ENCODE peak calls at places on chromosomes 13 and 19, in four cellular contexts. B, S, I and G are unnamed samples.

GRCh38 chr19:33462112-33462726 is 59.4 kb downstream of the PEPD start:
- DNase-seq in B (no peak), I (no peak), S (no peak), G (no peak)

GRCh38 chr13:111183087-111183645 is 68.1 kb downstream of the ARHGEF7 start:
- DNase-seq in I (no peak), S (no peak), B (no peak), G (no peak)

GRCh38 chr13:90918551-90918950 is 428.9 kb upstream of the MIR17HG start:
- DNase-seq in B (no peak), S (no peak), I (no peak), G (no peak)

GRCh38 chr13:63024458-63024857 is 1608.8 kb upstream of the PCDH20 start:
- DNase-seq in I (no peak), B (no peak), S (no peak), G (no peak)

GRCh38 chr19:31402931-31403330 is 53.7 kb upstream of the TSHZ3 start:
- DNase-seq in I (no peak), S (no peak), B (no peak), G (no peak)

GRCh38 chr19:33689886-33690285 is 68.1 kb downstream of the CHST8 start:
- DNase-seq in B (peak; percentile 10), S (no peak), I (no peak), G (no peak)

GRCh38 chr19:12411893-12412292 is 10.8 kb upstream of the ZNF799 start:
- DNase-seq in I (no peak), B (no peak), S (no peak), G (no peak)

GRCh38 chr13:41383400-41383799 is 72.3 kb downstream of the NAA16 start:
- DNase-seq in S (no peak), I (no peak), B (no peak), G (no peak)

GRCh38 chr19:8429044-8429443 is 15.7 kb upstream of the HNRNPM start:
- DNase-seq in S (no peak), I (no peak), B (no peak), G (no peak)

GRCh38 chr19:10899171-10899653 is 27.9 kb downstream of the CARM1 start:
- DNase-seq in B (no peak), I (no peak), S (no peak), G (peak; percentile 93)

GRCh38 chr13:71886880-71887279 is 19.9 kb upstream of the DACH1 start:
- DNase-seq in B (no peak), S (no peak), I (no peak), G (no peak)

GRCh38 chr13:73090116-73090811 is 31.5 kb downstream of the KLF5 start:
- DNase-seq in S (peak; percentile 15), I (no peak), B (no peak), G (no peak)

GRCh38 chr13:114309806-114310410 is 4.4 kb upstream of the CHAMP1 start:
- DNase-seq in S (no peak), I (no peak), B (no peak), G (no peak)

GRCh38 chr19:40702337-40703012 is 12.0 kb upstream of the NUMBL start:
- DNase-seq in S (peak; percentile 75), B (peak; percentile 59), I (no peak), G (no peak)

GRCh38 chr19:51572908-51573307 is 1.8 kb downstream of the ZNF175 start:
- DNase-seq in B (no peak), I (no peak), S (no peak), G (no peak)

GRCh38 chr19:38514812-38515633 is 81.5 kb downstream of the RYR1 start:
- DNase-seq in I (peak; percentile 45), S (peak; percentile 84), B (peak; percentile 61), G (no peak)

GRCh38 chr13:105177265-105177900 is 1358.1 kb downstream of the EFNB2 start:
- DNase-seq in S (no peak), I (no peak), B (no peak), G (no peak)

GRCh38 chr19:18663940-18664530 is 19.4 kb upstream of the CRTC1 start:
- DNase-seq in B (no peak), S (no peak), I (no peak), G (no peak)

GRCh38 chr13:47790755-47791154 is 210.3 kb downstream of the SUCLA2 start:
- DNase-seq in S (no peak), B (no peak), I (no peak), G (no peak)

GRCh38 chr19:17107546-17108452 is 32.2 kb downstream of the MYO9B start:
- DNase-seq in B (peak; percentile 95), S (no peak), I (peak; percentile 51), G (peak; percentile 43)

GRCh38 chr13:99704390-99704789 is 203.1 kb downstream of the TM9SF2 start:
- DNase-seq in I (no peak), B (no peak), S (no peak), G (no peak)

GRCh38 chr13:105144020-105144419 is 1391.4 kb downstream of the EFNB2 start:
- DNase-seq in I (no peak), S (no peak), B (no peak), G (no peak)

GRCh38 chr13:23414682-23415081 is 18.8 kb downstream of the SACS start:
- DNase-seq in S (no peak), B (no peak), I (no peak), G (no peak)

GRCh38 chr19:5951338-5951861 is 26.5 kb downstream of the RANBP3 start:
- DNase-seq in I (no peak), S (no peak), B (no peak), G (no peak)

GRCh38 chr19:11187409-11187808 is 9.9 kb downstream of the KANK2 start:
- DNase-seq in B (no peak), S (no peak), I (no peak), G (no peak)

GRCh38 chr13:41813426-41813825 is 147.5 kb downstream of the VWA8 start:
- DNase-seq in S (no peak), I (no peak), B (no peak), G (no peak)

GRCh38 chr19:56221851-56222250 is 19.8 kb downstream of the ZSCAN5C start:
- DNase-seq in I (no peak), B (no peak), S (no peak), G (no peak)

GRCh38 chr19:46133101-46133627 is 8.7 kb upstream of the IGFL3 start:
- DNase-seq in B (peak; percentile 41), I (peak; percentile 7), S (no peak), G (peak; percentile 86)

GRCh38 chr13:112684041-112684440 is 5.8 kb upstream of the ATP11A start:
- DNase-seq in B (no peak), S (no peak), I (no peak), G (no peak)

GRCh38 chr19:2117215-2117960 is 20.7 kb downstream of the IZUMO4 start:
- DNase-seq in I (no peak), S (no peak), B (no peak), G (no peak)
- H3K4me3 ChIP-seq in I (no peak overlapping the region), S (no peak overlapping the region), B (no peak overlapping the region), G (no peak overlapping the region)

DNA sequence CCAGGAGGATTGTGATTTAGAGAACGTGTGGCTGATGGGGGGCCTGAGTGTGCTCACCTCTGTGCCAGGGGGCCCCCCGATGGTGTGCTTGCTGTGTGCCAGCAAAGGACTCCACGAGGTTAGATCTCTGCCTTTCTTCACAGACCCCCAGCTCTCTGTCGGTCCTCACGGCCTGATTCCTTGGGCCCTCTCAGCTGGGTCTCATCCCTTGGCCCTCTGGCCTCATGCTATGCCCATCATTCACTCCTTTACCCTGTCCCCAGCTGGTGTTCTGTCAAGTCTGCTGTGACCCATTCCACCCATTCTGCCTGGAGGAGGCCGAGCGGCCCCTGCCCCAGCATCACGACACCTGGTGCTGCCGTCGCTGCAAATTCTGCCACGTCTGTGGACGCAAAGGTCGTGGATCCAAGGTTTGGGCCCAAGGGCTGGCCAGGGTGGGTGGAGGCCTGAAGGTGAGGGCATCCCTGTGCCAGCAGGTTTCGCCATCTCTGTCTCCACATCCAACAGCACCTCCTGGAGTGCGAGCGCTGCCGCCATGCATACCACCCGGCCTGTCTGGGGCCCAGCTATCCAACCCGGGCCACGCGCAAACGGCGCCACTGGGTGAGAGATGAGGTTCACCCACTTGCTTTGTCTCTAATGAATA is 7.5 kb downstream of the KMT2B start:
- DNase-seq in B (no peak), I (no peak), S (no peak), G (no peak)
- H3K4me3 ChIP-seq in B (no peak overlapping the region), I (no peak overlapping the region), S (no peak overlapping the region), G (no peak overlapping the region)

GRCh38 chr19:57788114-57788692 is 18.7 kb downstream of the ZNF586 start:
- DNase-seq in S (no peak), B (no peak), I (no peak), G (no peak)

GRCh38 chr19:57789288-57789687 is 19.8 kb downstream of the ZNF586 start:
- DNase-seq in B (no peak), S (no peak), I (no peak), G (no peak)

GRCh38 chr19:57786286-57786685 is 16.8 kb downstream of the ZNF586 start:
- DNase-seq in S (no peak), I (no peak), B (no peak), G (no peak)

DNA sequence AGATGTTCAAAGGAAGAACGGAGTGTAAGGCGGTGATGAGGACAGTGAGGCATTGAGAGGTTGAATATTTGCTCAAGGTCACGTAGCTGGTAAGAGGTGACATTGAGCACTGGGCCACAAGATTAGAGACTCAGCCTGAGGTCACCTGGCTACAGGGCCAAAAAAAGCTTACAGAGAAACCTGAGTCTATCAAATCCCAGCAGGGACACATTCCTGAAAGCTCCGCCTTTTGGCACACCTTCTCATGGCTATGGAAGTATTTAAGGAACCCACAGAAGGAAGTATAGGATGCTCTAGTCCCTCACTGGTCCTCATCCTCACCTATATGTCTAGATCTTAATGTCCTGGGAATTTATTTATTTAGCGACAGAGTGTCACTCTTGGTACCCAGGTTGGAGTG is 17.4 kb downstream of the ZNF586 start:
- DNase-seq in I (no peak), S (no peak), B (no peak), G (no peak)
- H3K4me3 ChIP-seq in I (no peak overlapping the region), S (no peak overlapping the region), B (no peak overlapping the region), G (no peak overlapping the region)

GRCh38 chr13:87674143-87674772 is 3.1 kb downstream of the SLITRK5 start:
- DNase-seq in B (no peak), S (no peak), I (no peak), G (no peak)
- H3K4me3 ChIP-seq in B (no peak overlapping the region), S (no peak overlapping the region), I (peak overlapping the region; percentile 77), G (no peak overlapping the region)

GRCh38 chr19:39512964-39513363 is 2.0 kb upstream of the SELENOV start:
- DNase-seq in S (no peak), B (no peak), I (no peak), G (no peak)

GRCh38 chr19:39516270-39516669 is 1.3 kb downstream of the SELENOV start:
- DNase-seq in B (no peak), S (no peak), I (no peak), G (no peak)

GRCh38 chr19:39517432-39517831 is 2.5 kb downstream of the SELENOV start:
- DNase-seq in B (no peak), I (no peak), S (no peak), G (no peak)

GRCh38 chr19:39514840-39515550 is at the start of gene SELENOV:
- DNase-seq in I (no peak), B (no peak), S (peak; percentile 60), G (no peak)

DNA sequence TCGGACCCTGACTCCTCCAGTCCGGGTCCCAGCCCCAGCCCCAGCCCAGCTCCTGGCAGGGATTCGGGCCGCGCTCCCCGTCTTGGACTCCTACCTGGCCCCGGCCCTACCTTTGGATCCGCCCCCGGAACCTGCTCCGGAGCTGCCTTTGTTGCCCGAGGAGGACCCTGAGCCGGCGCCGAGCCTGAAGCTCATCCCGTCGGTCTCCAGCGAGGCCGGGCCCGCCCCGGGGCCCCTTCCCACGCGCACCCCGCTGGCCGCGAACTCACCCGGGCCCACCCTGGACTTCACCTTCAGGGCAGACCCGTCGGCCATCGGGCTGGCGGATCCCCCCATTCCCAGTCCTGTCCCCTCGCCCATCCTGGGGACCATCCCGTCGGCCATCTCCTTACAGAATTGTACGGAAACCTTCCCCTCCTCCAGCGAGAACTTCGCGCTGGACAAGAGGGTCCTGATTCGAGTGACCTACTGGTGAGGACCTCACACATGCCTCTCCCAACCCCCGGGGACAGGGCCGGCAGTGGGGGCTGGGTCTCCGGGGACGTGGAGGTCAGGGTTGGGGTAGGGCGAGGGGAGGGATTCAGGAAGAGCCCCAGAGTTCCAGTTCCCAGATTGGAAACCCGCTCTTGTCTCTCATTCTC is 732 bp downstream of the SELENOV start:
- DNase-seq in S (no peak), B (no peak), I (no peak), G (no peak)
- H3K4me3 ChIP-seq in S (no peak overlapping the region), B (peak overlapping the region; percentile 15), I (peak overlapping the region; percentile 16), G (peak overlapping the region; percentile 35)